ENCODE peak calls at places on chromosomes 1 and 21, in six cellular contexts. N, V, F, U, B and M are unnamed samples.

GRCh38 chr1:34479731-34480130 is 275.1 kb upstream of the GJB5 start:
- DNase-seq in N (no peak), V (no peak), F (no peak), U (no peak), B (no peak), M (no peak)

GRCh38 chr1:65209005-65209885 is 61.2 kb downstream of the AK4 start:
- DNase-seq in N (no peak), V (no peak), F (peak; percentile 71), U (peak; percentile 77), B (peak; percentile 16), M (peak; percentile 35)

GRCh38 chr1:6459850-6460265 is 6.1 kb downstream of the TNFRSF25 start:
- DNase-seq in N (peak; percentile 61), V (no peak), F (no peak), U (peak; percentile 38), B (no peak), M (no peak)

GRCh38 chr1:167501513-167502191 is 16.7 kb downstream of the CD247 start:
- DNase-seq in N (no peak), V (no peak), F (no peak), U (no peak), B (no peak), M (no peak)

GRCh38 chr1:16478091-16478490 is 36.0 kb downstream of the RNU1-1 start:
- DNase-seq in N (no peak), V (no peak), F (no peak), U (no peak), B (no peak), M (no peak)

GRCh38 chr1:245997471-245998258 is 509.4 kb downstream of the SMYD3 start:
- DNase-seq in N (no peak), V (no peak), F (peak; percentile 72), U (no peak), B (no peak), M (no peak)

GRCh38 chr1:156912861-156913808 is 7.3 kb upstream of the LRRC71 start:
- DNase-seq in N (no peak), V (no peak), F (no peak), U (peak; percentile 72), B (no peak), M (no peak)

GRCh38 chr1:229199261-229199850 is 71.6 kb upstream of the RAB4A start:
- DNase-seq in N (no peak), V (no peak), F (no peak), U (peak; percentile 43), B (no peak), M (no peak)

GRCh38 chr1:87325982-87326738 is 2.5 kb upstream of the LMO4 start:
- DNase-seq in N (peak; percentile 54), V (peak; percentile 20), F (peak; percentile 60), U (peak; percentile 48), B (no peak), M (peak; percentile 20)

GRCh38 chr1:165539908-165540307 is 3.9 kb upstream of the LRRC52 start:
- DNase-seq in N (no peak), V (no peak), F (no peak), U (no peak), B (no peak), M (no peak)

GRCh38 chr1:34101151-34101550 is 63.9 kb downstream of the CSMD2 start:
- DNase-seq in N (no peak), V (no peak), F (peak; percentile 73), U (no peak), B (no peak), M (no peak)

GRCh38 chr1:59520759-59521442 is 224.0 kb downstream of the FGGY start:
- DNase-seq in N (no peak), V (no peak), F (peak; percentile 86), U (no peak), B (no peak), M (no peak)

GRCh38 chr21:40901690-40902089 is 54.7 kb upstream of the DSCAM start:
- DNase-seq in N (no peak), V (no peak), F (no peak), U (no peak), B (no peak), M (no peak)

GRCh38 chr1:194755241-194755953 is 1569.0 kb upstream of the B3GALT2 start:
- DNase-seq in N (no peak), V (no peak), F (no peak), U (no peak), B (no peak), M (no peak)

GRCh38 chr1:191695865-191696264 is 462.4 kb upstream of the RGS18 start:
- DNase-seq in N (no peak), V (no peak), F (peak; percentile 5), U (no peak), B (no peak), M (no peak)

GRCh38 chr1:170218261-170218660 is 72.5 kb downstream of the NTMT2 start:
- DNase-seq in N (no peak), V (no peak), F (no peak), U (no peak), B (no peak), M (no peak)

GRCh38 chr21:46000182-46000730 is 18.7 kb downstream of the COL6A1 start:
- DNase-seq in N (no peak), V (no peak), F (no peak), U (no peak), B (no peak), M (no peak)

GRCh38 chr1:156295391-156295947 is at the start of gene GLMP:
- DNase-seq in N (peak; percentile 62), V (peak; percentile 60), F (peak; percentile 65), U (peak; percentile 71), B (peak; percentile 77), M (peak; percentile 38)

GRCh38 chr1:51875291-51875772 is 3.2 kb downstream of the NRDC start:
- DNase-seq in N (no peak), V (no peak), F (no peak), U (peak; percentile 47), B (no peak), M (no peak)

GRCh38 chr1:9447215-9447960 is 91.9 kb upstream of the SLC25A33 start:
- DNase-seq in N (no peak), V (no peak), F (no peak), U (no peak), B (no peak), M (no peak)

GRCh38 chr1:162019436-162019835 is 4.2 kb downstream of the OLFML2B start:
- DNase-seq in N (no peak), V (no peak), F (no peak), U (no peak), B (no peak), M (no peak)

GRCh38 chr1:73886721-73887120 is 311.3 kb downstream of the LRRIQ3 start:
- DNase-seq in N (no peak), V (no peak), F (no peak), U (no peak), B (no peak), M (no peak)

GRCh38 chr1:59422921-59423575 is 126.2 kb downstream of the FGGY start:
- DNase-seq in N (no peak), V (no peak), F (no peak), U (no peak), B (peak; percentile 56), M (no peak)